ENCODE peak calls at places on chromosomes 5 and 9, in five cellular contexts. B is anterior cingulate cortex; N is T47D; P is activated CD8-positive, alpha-beta memory T cell treated with anti-CD3 and anti-CD28 coated beads, Interleukin-2, amount 10 ng/mL, durations not matched to agents 7 days and 5 days; T is suprapubic skin. C is an unnamed sample.

GRCh38 chr5:6448622-6449464 is at the start of gene UBE2QL1:
- DNase-seq in T (no peak), B (no peak), N (no peak), P (no peak), C (peak; percentile 50)

GRCh38 chr5:158777647-158778368 is 321.9 kb downstream of the EBF1 start:
- DNase-seq in B (no peak), N (no peak), P (no peak), T (no peak), C (no peak)

GRCh38 chr9:33467526-33467925 is 6.2 kb downstream of the NOL6 start:
- DNase-seq in P (no peak), B (no peak), T (no peak), N (no peak), C (no peak)

GRCh38 chr9:111948958-111949357 is 52.3 kb downstream of the UGCG start:
- DNase-seq in B (no peak), P (no peak), N (no peak), T (no peak), C (no peak)

GRCh38 chr5:32961066-32961429 is 249.9 kb downstream of the NPR3 start:
- DNase-seq in B (no peak), N (no peak), P (no peak), T (no peak), C (no peak)

GRCh38 chr5:170681013-170681433 is 102.5 kb upstream of the GABRP start:
- DNase-seq in T (no peak), P (peak; percentile 77), N (peak; percentile 27), B (no peak), C (no peak)

GRCh38 chr5:142245776-142246175 is 79.0 kb downstream of the SPRY4 start:
- DNase-seq in B (no peak), N (no peak), P (no peak), T (no peak), C (no peak)

GRCh38 chr5:35745193-35745592 is 111.5 kb upstream of the IL7R start:
- DNase-seq in B (no peak), T (no peak), P (no peak), N (no peak), C (no peak)

GRCh38 chr9:128998462-128998861 is 29.7 kb downstream of the SH3GLB2 start:
- DNase-seq in N (no peak), P (no peak), B (no peak), T (peak; percentile 64), C (no peak)

GRCh38 chr5:73617510-73618279 is 8.3 kb upstream of the ARHGEF28 start:
- DNase-seq in T (no peak), N (no peak), B (no peak), P (no peak), C (no peak)

GRCh38 chr5:18744990-18745590 is 1110.8 kb downstream of the TAF11L14 start:
- DNase-seq in P (peak; percentile 74), N (no peak), T (no peak), B (no peak), C (no peak)